ENCODE peak calls at places on chromosomes 11 and 22, in five cellular contexts. Q is brain microvascular endothelial cell, M is psoas muscle, T is esophagus muscularis mucosa, W is stomach. D is an unnamed sample.

GRCh38 chr22:47111626-47112373 is 349.4 kb downstream of the TBC1D22A start:
- DNase-seq in Q (peak), M (no peak), T (no peak), W (no peak), D (no peak)

GRCh38 chr22:37601540-37602442 is 6.8 kb upstream of the GGA1 start:
- DNase-seq in Q (peak), M (no peak), T (no peak), W (peak), D (no peak)

GRCh38 chr11:119101759-119102423 is at the start of gene DPAGT1:
- DNase-seq in Q (peak), M (peak), T (peak), W (peak), D (peak)

GRCh38 chr22:48588151-48588880 is 1239.4 kb downstream of the BRD1 start:
- DNase-seq in Q (no peak), M (peak), T (no peak), W (no peak), D (no peak)

GRCh38 chr11:79375818-79376550 is 64.8 kb downstream of the TENM4 start:
- DNase-seq in Q (no peak), M (no peak), T (no peak), W (no peak), D (no peak)

GRCh38 chr11:62804310-62805043 is 763 bp downstream of the NXF1 start:
- DNase-seq in Q (peak), M (no peak), T (no peak), W (peak), D (no peak)

GRCh38 chr11:17519486-17519885 is 24.7 kb downstream of the USH1C start:
- DNase-seq in Q (no peak), M (no peak), T (no peak), W (no peak), D (no peak)

GRCh38 chr11:120579601-120580000 is 68.1 kb downstream of the GRIK4 start:
- DNase-seq in Q (no peak), M (no peak), T (no peak), W (no peak), D (no peak)

GRCh38 chr22:42236848-42237247 is 33.6 kb downstream of the TCF20 start:
- DNase-seq in Q (no peak), M (no peak), T (no peak), W (no peak), D (no peak)

GRCh38 chr11:34825315-34825669 is 90.9 kb downstream of the APIP start:
- DNase-seq in Q (no peak), M (no peak), T (no peak), W (no peak), D (no peak)

GRCh38 chr22:37556750-37557149 is 3.5 kb upstream of the CDC42EP1 start:
- DNase-seq in Q (no peak), M (no peak), T (no peak), W (no peak), D (no peak)

GRCh38 chr11:17810736-17811135 is 76.2 kb downstream of the KCNC1 start:
- DNase-seq in Q (peak), M (no peak), T (no peak), W (no peak), D (no peak)

GRCh38 chr22:19212302-19212870 is 33.9 kb upstream of the SLC25A1 start:
- DNase-seq in Q (no peak), M (no peak), T (no peak), W (no peak), D (no peak)

GRCh38 chr11:111918390-111919256 is at the start of gene C11orf52:
- DNase-seq in Q (no peak), M (peak), T (peak), W (peak), D (no peak)

GRCh38 chr11:132490976-132491375 is 1041.3 kb downstream of the OPCML start:
- DNase-seq in Q (no peak), M (no peak), T (peak), W (no peak), D (no peak)

GRCh38 chr11:115522302-115522701 is 18.1 kb upstream of the CADM1 start:
- DNase-seq in Q (no peak), M (no peak), T (no peak), W (no peak), D (no peak)

GRCh38 chr11:104581246-104581980 is 316.8 kb downstream of the CASP12 start:
- DNase-seq in Q (no peak), M (no peak), T (no peak), W (no peak), D (no peak)

GRCh38 chr11:108135845-108136599 is 14.7 kb downstream of the ACAT1 start:
- DNase-seq in Q (no peak), M (no peak), T (peak), W (no peak), D (no peak)

GRCh38 chr11:45683285-45684058 is 18.1 kb upstream of the CHST1 start:
- DNase-seq in Q (no peak), M (no peak), T (no peak), W (no peak), D (no peak)

GRCh38 chr11:95147364-95147905 is 57.8 kb downstream of the ENDOD1 start:
- DNase-seq in Q (peak), M (no peak), T (no peak), W (no peak), D (peak)

GRCh38 chr11:2826679-2827056 is 58.9 kb downstream of the CDKN1C start:
- DNase-seq in Q (no peak), M (no peak), T (no peak), W (no peak), D (no peak)

GRCh38 chr11:74147199-74147929 is 23.4 kb downstream of the C2CD3 start:
- DNase-seq in Q (no peak), M (no peak), T (no peak), W (no peak), D (no peak)

GRCh38 chr11:46524201-46524600 is 69.6 kb downstream of the AMBRA1 start:
- DNase-seq in Q (no peak), M (no peak), T (no peak), W (no peak), D (no peak)

GRCh38 chr11:6319001-6319878 is 1.1 kb downstream of the CAVIN3 start:
- DNase-seq in Q (peak), M (peak), T (no peak), W (peak), D (peak)

GRCh38 chr11:63212742-63213141 is 30.7 kb downstream of the SLC22A25 start:
- DNase-seq in Q (peak), M (no peak), T (no peak), W (no peak), D (no peak)

GRCh38 chr22:29470159-29470855 is 9.7 kb upstream of the NEFH start:
- DNase-seq in Q (peak), M (peak), T (no peak), W (peak), D (no peak)

GRCh38 chr22:31431950-31432349 is 32.5 kb downstream of the DRG1 start:
- DNase-seq in Q (no peak), M (no peak), T (no peak), W (no peak), D (no peak)

GRCh38 chr11:117734596-117734995 is 62.4 kb downstream of the DSCAML1 start:
- DNase-seq in Q (no peak), M (no peak), T (no peak), W (no peak), D (no peak)

GRCh38 chr11:29343465-29344333 is 673.1 kb downstream of the KCNA4 start:
- DNase-seq in Q (peak), M (peak), T (no peak), W (peak), D (no peak)
- TF ChIP-seq CTCF in Q (peak), M (peak), T (peak), W (peak), D (peak)

DNA sequence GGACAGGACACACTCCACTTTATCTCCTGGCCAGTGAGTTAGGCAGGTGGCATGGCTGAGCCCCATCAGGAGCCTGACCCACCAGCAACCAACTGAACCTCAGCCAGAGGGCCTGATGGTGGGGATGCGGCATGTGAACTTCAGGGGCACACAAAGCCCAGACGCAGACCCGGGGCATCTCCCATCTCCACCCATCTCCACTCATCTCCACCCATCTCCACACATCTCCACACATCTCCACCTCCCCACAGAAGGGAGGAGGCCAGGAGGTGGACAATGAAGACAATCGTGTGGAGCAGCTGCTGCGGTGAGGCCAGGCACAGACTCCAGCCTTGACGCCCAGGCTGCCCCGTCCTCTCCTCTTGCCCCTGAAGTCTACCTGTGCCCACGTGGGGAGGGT is 340.8 kb downstream of the CTTN start:
- DNase-seq in Q (no peak), M (no peak), T (no peak), W (no peak), D (no peak)
- H3K4me3 ChIP-seq in Q (no peak), M (no peak), T (no peak), W (no peak), D (no peak)

GRCh38 chr11:129230006-129230405 is 37.9 kb upstream of the ARHGAP32 start:
- DNase-seq in Q (no peak), M (no peak), T (no peak), W (no peak), D (no peak)
- TF ChIP-seq CTCF in Q (no peak), M (no peak), T (peak), W (no peak), D (no peak)

DNA sequence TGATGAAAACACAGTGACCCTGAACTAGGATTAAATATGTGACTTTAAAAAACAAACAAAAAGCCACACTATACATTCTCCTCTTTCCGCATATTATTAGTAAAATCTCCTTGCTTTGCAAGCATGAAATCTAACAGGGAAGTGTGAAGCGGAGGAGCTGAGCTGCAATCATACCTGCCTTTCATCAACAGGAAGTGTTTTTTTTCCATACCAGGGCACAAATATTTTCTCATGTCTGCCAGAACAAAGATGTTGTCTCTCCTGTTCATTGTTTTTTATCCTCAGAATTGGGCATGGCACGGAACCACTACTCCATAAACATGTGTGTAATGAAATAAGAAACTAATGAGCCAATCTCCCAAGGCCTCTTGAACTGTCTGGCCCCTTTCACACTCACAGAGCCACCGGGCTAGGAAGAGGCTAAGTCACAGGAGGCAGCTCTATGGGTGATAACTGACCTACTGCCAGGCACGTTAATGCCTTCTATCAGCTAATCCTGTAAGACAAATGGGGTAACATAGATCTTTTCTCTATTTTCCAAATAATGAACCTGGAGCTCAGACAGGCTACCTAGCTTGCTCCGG is 124.5 kb downstream of the ETS1 start:
- DNase-seq in Q (no peak), M (no peak), T (no peak), W (no peak), D (no peak)
- H3K4me3 ChIP-seq in Q (no peak), M (no peak), T (no peak), W (no peak), D (no peak)

GRCh38 chr11:65547446-65548125 is 10.6 kb downstream of the LTBP3 start:
- DNase-seq in Q (no peak), M (no peak), T (no peak), W (no peak), D (no peak)
- TF ChIP-seq CTCF in Q (no peak), M (no peak), T (no peak), W (no peak), D (no peak)

DNA sequence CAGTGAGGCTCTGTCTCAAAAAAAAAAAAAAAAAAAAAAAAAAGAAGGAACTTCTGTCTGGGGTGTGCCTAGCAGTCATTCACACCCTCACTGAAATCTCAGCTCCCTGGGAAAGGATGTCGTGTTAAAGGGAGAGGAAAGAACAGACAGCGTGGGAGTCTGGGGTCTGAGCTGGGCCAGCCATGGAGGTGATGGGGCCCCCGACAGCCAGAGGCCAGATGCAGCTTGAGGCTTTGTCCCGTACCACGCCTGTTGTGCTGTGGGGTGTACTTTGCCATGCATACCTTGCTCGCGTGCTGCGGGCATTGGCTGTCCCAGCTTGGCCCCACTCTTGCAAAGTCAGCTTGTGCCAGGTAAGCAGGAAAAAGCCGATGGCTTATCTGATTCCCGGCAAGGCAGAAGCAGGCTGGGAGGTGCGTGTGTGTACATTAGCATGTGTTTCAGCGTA is 4.6 kb downstream of the SYT12 start:
- DNase-seq in Q (no peak), M (no peak), T (no peak), W (peak), D (no peak)
- H3K4me3 ChIP-seq in Q (no peak), M (no peak), T (no peak), W (no peak), D (no peak)

DNA sequence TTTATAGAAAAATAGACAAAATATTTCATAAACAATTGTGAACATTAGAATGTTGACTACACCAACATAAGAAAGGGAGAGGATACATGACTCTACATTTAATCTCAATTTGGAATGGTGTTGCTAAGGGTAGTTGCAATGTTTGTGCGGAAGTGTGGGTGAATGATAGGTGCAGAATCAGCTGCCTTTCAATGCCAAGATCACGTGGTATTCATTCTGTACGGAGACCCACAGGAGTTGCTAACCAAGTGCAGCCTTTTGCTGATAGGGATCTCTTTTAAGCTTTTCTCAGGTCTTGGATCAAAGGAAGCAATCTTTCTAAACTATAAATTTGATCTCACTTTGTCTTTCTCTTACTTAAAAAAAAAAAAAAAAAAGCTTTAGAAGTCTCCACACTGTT is 29.8 kb upstream of the CTSC start:
- DNase-seq in Q (no peak), M (no peak), T (no peak), W (no peak), D (no peak)
- TF ChIP-seq CTCF in Q (no peak), M (no peak), T (no peak), W (no peak), D (no peak)

DNA sequence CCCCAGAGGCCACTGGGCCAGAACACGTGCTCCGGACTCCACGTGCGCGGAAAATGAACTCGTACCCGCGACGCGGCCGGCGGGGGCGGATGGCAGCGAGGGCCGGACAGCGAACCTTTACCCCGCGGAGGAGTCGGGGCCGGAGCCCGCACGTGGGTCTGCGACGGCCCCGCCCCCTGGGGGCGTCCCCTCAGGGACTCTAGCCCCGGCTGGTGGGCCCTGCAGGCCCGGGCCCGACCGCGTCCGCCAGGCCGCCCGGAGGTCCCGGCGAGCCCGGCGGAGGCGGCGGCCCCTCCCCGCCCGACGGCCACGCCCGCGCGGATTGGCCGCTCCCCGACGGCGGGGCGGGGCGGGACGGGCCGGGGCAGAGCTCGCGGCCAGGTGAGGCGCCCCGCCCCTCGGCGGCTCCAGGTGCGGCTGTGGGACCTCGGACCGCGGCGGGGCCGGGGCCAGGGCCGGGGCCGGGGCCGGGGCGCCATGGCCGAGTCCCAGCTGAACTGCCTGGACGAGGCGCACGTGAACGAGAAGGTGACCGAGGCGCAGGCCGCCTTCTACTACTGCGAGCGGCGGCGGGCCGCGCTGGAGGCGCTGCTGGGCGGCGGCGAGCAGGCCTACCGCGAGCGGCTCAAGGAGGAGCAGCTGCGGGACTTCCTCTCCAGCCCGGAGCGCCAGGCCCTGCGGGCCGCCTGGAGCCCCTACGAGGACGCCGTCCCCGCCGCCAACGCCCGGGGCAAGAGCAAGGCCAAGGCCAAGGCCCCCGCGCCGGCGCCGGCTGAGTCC is at the start of gene FAM83F:
- DNase-seq in Q (no peak), M (no peak), T (no peak), W (peak), D (no peak)
- H3K4me3 ChIP-seq in Q (no peak), M (peak), T (peak), W (peak), D (no peak)